ENCODE peak calls at places on chromosomes 3 and 15, in ten cellular contexts. O is transverse colon, H is BJ, J is right lobe of liver, B is Calu3, U is sigmoid colon, P is uterus, R is IMR-90, T is body of pancreas, W is neural progenitor cell. Q is an unnamed sample.

GRCh38 chr3:18808423-18808822 is 339.9 kb upstream of the KCNH8 start:
- DNase-seq in O (no peak), H (no peak), J (no peak), B (peak), U (no peak), P (no peak), R (no peak), T (no peak), W (no peak), Q (peak)

GRCh38 chr3:124419303-124419702 is 310.9 kb upstream of the UMPS start:
- DNase-seq in O (no peak), H (no peak), J (no peak), B (no peak), U (no peak), P (no peak), R (no peak), T (no peak), W (no peak), Q (no peak)

GRCh38 chr15:75736256-75736655 is 23.6 kb upstream of the CSPG4 start:
- DNase-seq in O (no peak), H (no peak), J (no peak), B (no peak), U (peak), P (no peak), R (no peak), T (no peak), W (no peak), Q (no peak)

GRCh38 chr3:77913524-77914174 is 873.8 kb downstream of the ROBO2 start:
- DNase-seq in O (no peak), H (no peak), J (peak), B (no peak), U (no peak), P (no peak), R (no peak), T (no peak), W (no peak), Q (no peak)

GRCh38 chr3:119352863-119353527 is 58.8 kb downstream of the ARHGAP31 start:
- DNase-seq in O (no peak), H (no peak), J (no peak), B (peak), U (no peak), P (no peak), R (peak), T (no peak), W (no peak), Q (peak)

GRCh38 chr3:71919572-71919971 is 134.6 kb upstream of the PROK2 start:
- DNase-seq in O (no peak), H (no peak), J (no peak), B (no peak), U (no peak), P (no peak), R (no peak), T (no peak), W (no peak), Q (no peak)

GRCh38 chr3:186849392-186849975 is 7.0 kb downstream of the ADIPOQ start:
- DNase-seq in O (no peak), H (peak), J (no peak), B (no peak), U (no peak), P (no peak), R (peak), T (no peak), W (peak), Q (peak)

GRCh38 chr3:14472471-14473351 is 67.4 kb downstream of the GRIP2 start:
- DNase-seq in O (peak), H (peak), J (no peak), B (peak), U (no peak), P (peak), R (peak), T (no peak), W (no peak), Q (peak)

GRCh38 chr3:105827101-105827634 is 41.6 kb downstream of the CBLB start:
- DNase-seq in O (no peak), H (no peak), J (no peak), B (no peak), U (no peak), P (no peak), R (no peak), T (no peak), W (no peak), Q (no peak)

GRCh38 chr15:58457466-58457965 is 25.7 kb downstream of the LIPC start:
- DNase-seq in O (no peak), H (peak), J (no peak), B (no peak), U (no peak), P (no peak), R (peak), T (no peak), W (no peak), Q (peak)

GRCh38 chr15:76160426-76161152 is 100.8 kb downstream of the TMEM266 start:
- DNase-seq in O (no peak), H (no peak), J (no peak), B (no peak), U (no peak), P (no peak), R (no peak), T (no peak), W (no peak), Q (peak)

GRCh38 chr15:70197318-70197944 is 99.7 kb upstream of the TLE3 start:
- DNase-seq in O (no peak), H (no peak), J (no peak), B (no peak), U (peak), P (no peak), R (no peak), T (no peak), W (no peak), Q (peak)

GRCh38 chr3:175411405-175411804 is 552.3 kb downstream of the NAALADL2 start:
- DNase-seq in O (no peak), H (no peak), J (no peak), B (no peak), U (no peak), P (no peak), R (peak), T (no peak), W (no peak), Q (no peak)

GRCh38 chr3:98561727-98562521 is 30.1 kb downstream of the GPR15 start:
- DNase-seq in O (no peak), H (no peak), J (no peak), B (no peak), U (no peak), P (no peak), R (peak), T (no peak), W (no peak), Q (peak)

GRCh38 chr15:88036154-88036839 is 220.2 kb downstream of the NTRK3 start:
- DNase-seq in O (no peak), H (no peak), J (no peak), B (no peak), U (no peak), P (no peak), R (no peak), T (no peak), W (peak), Q (no peak)

GRCh38 chr3:133274477-133274876 is 125.4 kb upstream of the BFSP2 start:
- DNase-seq in O (no peak), H (no peak), J (no peak), B (no peak), U (no peak), P (no peak), R (no peak), T (no peak), W (no peak), Q (no peak)

GRCh38 chr15:40927497-40928346 is 1.4 kb upstream of the DLL4 start:
- DNase-seq in O (peak), H (no peak), J (no peak), B (no peak), U (no peak), P (no peak), R (no peak), T (no peak), W (no peak), Q (no peak)

GRCh38 chr3:192772495-192772894 is 45.2 kb upstream of the FGF12 start:
- DNase-seq in O (no peak), H (no peak), J (peak), B (peak), U (no peak), P (no peak), R (peak), T (no peak), W (peak), Q (peak)

GRCh38 chr15:99252326-99252725 is 1.0 kb downstream of the LRRC28 start:
- DNase-seq in O (no peak), H (no peak), J (no peak), B (no peak), U (no peak), P (no peak), R (no peak), T (no peak), W (no peak), Q (no peak)

GRCh38 chr15:47184405-47185221 is 532.7 kb upstream of the SEMA6D start:
- DNase-seq in O (no peak), H (no peak), J (no peak), B (no peak), U (peak), P (no peak), R (peak), T (peak), W (peak), Q (no peak)

GRCh38 chr15:35737521-35737920 is 191.6 kb upstream of the DPH6 start:
- DNase-seq in O (no peak), H (no peak), J (no peak), B (no peak), U (no peak), P (no peak), R (peak), T (no peak), W (no peak), Q (no peak)

GRCh38 chr15:83733206-83733605 is 79.3 kb downstream of the ADAMTSL3 start:
- DNase-seq in O (no peak), H (no peak), J (no peak), B (peak), U (no peak), P (no peak), R (peak), T (no peak), W (no peak), Q (peak)

GRCh38 chr15:70833897-70834765 is 19.8 kb downstream of the LARP6 start:
- DNase-seq in O (no peak), H (no peak), J (no peak), B (peak), U (no peak), P (no peak), R (peak), T (no peak), W (no peak), Q (peak)

GRCh38 chr3:33081812-33082211 is 15.1 kb downstream of the GLB1 start:
- DNase-seq in O (no peak), H (no peak), J (no peak), B (no peak), U (no peak), P (no peak), R (no peak), T (no peak), W (no peak), Q (no peak)

GRCh38 chr15:36370051-36370734 is 209.2 kb upstream of the CDIN1 start:
- DNase-seq in O (no peak), H (no peak), J (no peak), B (no peak), U (no peak), P (no peak), R (no peak), T (no peak), W (no peak), Q (no peak)

GRCh38 chr3:5376761-5377160 is 189.3 kb downstream of the EDEM1 start:
- DNase-seq in O (peak), H (no peak), J (no peak), B (peak), U (no peak), P (no peak), R (no peak), T (no peak), W (peak), Q (peak)

GRCh38 chr3:151434151-151434890 is 26.5 kb downstream of the IGSF10 start:
- DNase-seq in O (no peak), H (peak), J (no peak), B (peak), U (no peak), P (no peak), R (peak), T (no peak), W (no peak), Q (peak)

GRCh38 chr3:100968908-100969556 is 24.2 kb downstream of the ABI3BP start:
- DNase-seq in O (no peak), H (no peak), J (no peak), B (no peak), U (peak), P (no peak), R (no peak), T (no peak), W (no peak), Q (peak)

GRCh38 chr3:14199641-14200040 is 21.0 kb downstream of the LSM3 start:
- DNase-seq in O (no peak), H (no peak), J (no peak), B (no peak), U (no peak), P (no peak), R (no peak), T (no peak), W (no peak), Q (peak)

GRCh38 chr15:98286831-98287230 is 326.3 kb downstream of the ARRDC4 start:
- DNase-seq in O (no peak), H (no peak), J (no peak), B (no peak), U (no peak), P (no peak), R (no peak), T (no peak), W (no peak), Q (peak)

GRCh38 chr3:129060276-129061076 is at the start of gene GP9:
- DNase-seq in O (no peak), H (no peak), J (no peak), B (no peak), U (no peak), P (no peak), R (no peak), T (no peak), W (no peak), Q (no peak)

GRCh38 chr3:55282994-55283393 is 204.1 kb downstream of the WNT5A start:
- DNase-seq in O (no peak), H (no peak), J (no peak), B (no peak), U (no peak), P (no peak), R (no peak), T (no peak), W (peak), Q (no peak)

GRCh38 chr15:52651868-52652267 is 27.3 kb downstream of the ATOSA start:
- DNase-seq in O (peak), H (peak), J (peak), B (peak), U (peak), P (peak), R (peak), T (peak), W (peak), Q (peak)

GRCh38 chr3:27767000-27767399 is 44.9 kb upstream of the EOMES start:
- DNase-seq in O (no peak), H (no peak), J (no peak), B (no peak), U (no peak), P (no peak), R (no peak), T (no peak), W (no peak), Q (no peak)

GRCh38 chr15:74463634-74464033 is 2.7 kb upstream of the UBL7 start:
- DNase-seq in O (no peak), H (no peak), J (no peak), B (no peak), U (no peak), P (no peak), R (no peak), T (no peak), W (no peak), Q (no peak)

GRCh38 chr15:56919708-56920637 is 1.5 kb downstream of the TCF12 start:
- DNase-seq in O (peak), H (no peak), J (peak), B (peak), U (peak), P (no peak), R (peak), T (peak), W (peak), Q (peak)

GRCh38 chr3:80554304-80554703 is 786.5 kb upstream of the ROBO1 start:
- DNase-seq in O (no peak), H (no peak), J (no peak), B (no peak), U (no peak), P (no peak), R (no peak), T (no peak), W (no peak), Q (peak)

GRCh38 chr3:18295171-18295920 is 129.8 kb downstream of the SATB1 start:
- DNase-seq in O (peak), H (peak), J (no peak), B (peak), U (no peak), P (no peak), R (peak), T (peak), W (peak), Q (peak)

GRCh38 chr3:154507727-154508126 is 77.7 kb upstream of the GPR149 start:
- DNase-seq in O (no peak), H (no peak), J (no peak), B (no peak), U (no peak), P (no peak), R (no peak), T (no peak), W (no peak), Q (no peak)
- TF ChIP-seq CTCF in O (no peak), H (no peak), J (no peak), B (no peak), U (no peak), P (no peak), R (no peak), T (no peak), W (no peak), Q (no peak)

DNA sequence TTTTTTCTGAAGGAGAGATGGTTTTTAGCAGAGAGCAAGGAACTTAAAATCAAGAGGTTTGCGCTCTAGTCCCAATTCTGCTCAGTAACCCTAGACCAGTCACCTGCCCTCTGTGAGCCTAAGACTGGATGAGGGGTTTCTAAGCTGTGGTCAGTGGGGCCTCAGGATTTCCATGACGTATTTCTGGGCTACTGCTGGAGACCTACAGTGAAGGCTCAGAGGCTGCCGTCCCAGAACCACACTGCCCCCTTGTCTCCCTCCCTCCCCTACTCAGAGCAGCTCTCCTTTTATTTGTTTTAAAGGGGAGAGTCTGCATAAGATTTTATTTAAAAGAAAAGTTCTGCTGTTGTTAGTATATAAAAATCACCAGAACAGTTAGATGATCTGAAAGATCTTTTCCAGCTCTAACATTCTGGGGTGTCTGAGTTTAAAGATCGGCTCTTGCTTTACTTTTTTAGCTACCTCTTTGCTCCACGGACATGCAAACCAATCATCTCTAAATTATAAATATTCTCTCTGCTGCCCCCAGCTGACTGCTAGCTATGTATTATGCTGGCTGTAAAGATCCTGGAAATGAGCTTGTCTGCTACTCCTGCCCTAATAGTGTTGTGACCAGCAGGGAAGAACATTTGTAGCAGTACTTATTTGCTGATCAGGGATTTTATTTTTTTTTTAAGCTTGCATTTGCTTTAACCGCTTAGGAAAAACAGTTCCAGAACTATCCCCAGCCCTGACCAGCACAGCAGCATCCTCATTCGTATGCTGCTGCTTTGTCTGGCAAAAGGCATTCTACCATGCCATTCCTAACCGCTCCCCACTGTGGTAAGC is 28.6 kb upstream of the NDUFB4 start:
- DNase-seq in O (no peak), H (no peak), J (no peak), B (peak), U (peak), P (no peak), R (peak), T (no peak), W (peak), Q (peak)
- TF ChIP-seq CTCF in O (peak), H (peak), J (peak), B (no peak), U (peak), P (peak), R (peak), T (peak), W (peak), Q (peak)

GRCh38 chr3:51434746-51435323 is 43.8 kb downstream of the RBM15B start:
- DNase-seq in O (peak), H (no peak), J (peak), B (peak), U (no peak), P (no peak), R (peak), T (peak), W (peak), Q (peak)
- TF ChIP-seq CTCF in O (peak), H (peak), J (peak), B (peak), U (peak), P (peak), R (peak), T (peak), W (peak), Q (peak)

GRCh38 chr3:140753865-140754754 is 76.2 kb downstream of the TRIM42 start:
- DNase-seq in O (no peak), H (no peak), J (no peak), B (peak), U (no peak), P (no peak), R (no peak), T (no peak), W (no peak), Q (peak)

GRCh38 chr3:140756240-140757016 is 78.6 kb downstream of the TRIM42 start:
- DNase-seq in O (no peak), H (no peak), J (no peak), B (peak), U (no peak), P (no peak), R (no peak), T (no peak), W (no peak), Q (no peak)

GRCh38 chr3:140748903-140749302 is 71.0 kb downstream of the TRIM42 start:
- DNase-seq in O (no peak), H (no peak), J (no peak), B (no peak), U (no peak), P (peak), R (no peak), T (no peak), W (no peak), Q (peak)

GRCh38 chr3:140748171-140748570 is 70.3 kb downstream of the TRIM42 start:
- DNase-seq in O (no peak), H (no peak), J (no peak), B (no peak), U (no peak), P (no peak), R (no peak), T (no peak), W (no peak), Q (no peak)

GRCh38 chr3:140752499-140752898 is 74.6 kb downstream of the TRIM42 start:
- DNase-seq in O (no peak), H (no peak), J (no peak), B (no peak), U (no peak), P (no peak), R (no peak), T (no peak), W (no peak), Q (peak)
- TF ChIP-seq CTCF in O (no peak), H (no peak), J (no peak), B (no peak), U (no peak), P (no peak), R (no peak), T (no peak), W (no peak), Q (no peak)

Q was measured in epithelial cell of esophagus.